ENCODE peak calls at places on chromosomes 2 and 18, in five cellular contexts. P, Z, A, I and Q are unnamed samples.

GRCh38 chr2:6148887-6149286 is 456.7 kb downstream of the SOX11 start:
- DNase-seq in P (no peak), Z (no peak), A (no peak), I (no peak), Q (no peak)

GRCh38 chr18:10197097-10197496 is 257.3 kb upstream of the APCDD1 start:
- DNase-seq in P (no peak), Z (no peak), A (peak), I (no peak), Q (no peak)

GRCh38 chr2:221166283-221166682 is 405.8 kb downstream of the EPHA4 start:
- DNase-seq in P (no peak), Z (no peak), A (no peak), I (no peak), Q (no peak)

GRCh38 chr2:76257802-76258201 is 547.1 kb upstream of the GCFC2 start:
- DNase-seq in P (no peak), Z (no peak), A (no peak), I (no peak), Q (no peak)

GRCh38 chr18:68448736-68449135 is 266.2 kb downstream of the TMX3 start:
- DNase-seq in P (no peak), Z (no peak), A (no peak), I (no peak), Q (no peak)

GRCh38 chr2:96602330-96602823 is 35.7 kb downstream of the KANSL3 start:
- DNase-seq in P (no peak), Z (peak), A (peak), I (peak), Q (no peak)

GRCh38 chr2:236642125-236642524 is 72.5 kb downstream of the ACKR3 start:
- DNase-seq in P (no peak), Z (peak), A (peak), I (no peak), Q (no peak)

GRCh38 chr18:7305416-7305815 is 74.5 kb downstream of the LRRC30 start:
- DNase-seq in P (no peak), Z (no peak), A (no peak), I (no peak), Q (no peak)

GRCh38 chr2:220779918-220780317 is 792.2 kb downstream of the EPHA4 start:
- DNase-seq in P (no peak), Z (no peak), A (no peak), I (no peak), Q (no peak)

GRCh38 chr2:73827018-73827417 is 1.7 kb upstream of the STAMBP start:
- DNase-seq in P (no peak), Z (no peak), A (no peak), I (peak), Q (no peak)

GRCh38 chr2:220221904-220222495 is 594.6 kb downstream of the SLC4A3 start:
- DNase-seq in P (no peak), Z (no peak), A (no peak), I (no peak), Q (no peak)

GRCh38 chr2:55751966-55752365 is 58.3 kb upstream of the PNPT1 start:
- DNase-seq in P (no peak), Z (no peak), A (no peak), I (no peak), Q (no peak)

GRCh38 chr2:65263257-65263656 is 35.6 kb downstream of the ACTR2 start:
- DNase-seq in P (no peak), Z (no peak), A (no peak), I (no peak), Q (no peak)

GRCh38 chr18:59340817-59341216 is 18.2 kb downstream of the LMAN1 start:
- DNase-seq in P (no peak), Z (no peak), A (no peak), I (no peak), Q (no peak)

DNA sequence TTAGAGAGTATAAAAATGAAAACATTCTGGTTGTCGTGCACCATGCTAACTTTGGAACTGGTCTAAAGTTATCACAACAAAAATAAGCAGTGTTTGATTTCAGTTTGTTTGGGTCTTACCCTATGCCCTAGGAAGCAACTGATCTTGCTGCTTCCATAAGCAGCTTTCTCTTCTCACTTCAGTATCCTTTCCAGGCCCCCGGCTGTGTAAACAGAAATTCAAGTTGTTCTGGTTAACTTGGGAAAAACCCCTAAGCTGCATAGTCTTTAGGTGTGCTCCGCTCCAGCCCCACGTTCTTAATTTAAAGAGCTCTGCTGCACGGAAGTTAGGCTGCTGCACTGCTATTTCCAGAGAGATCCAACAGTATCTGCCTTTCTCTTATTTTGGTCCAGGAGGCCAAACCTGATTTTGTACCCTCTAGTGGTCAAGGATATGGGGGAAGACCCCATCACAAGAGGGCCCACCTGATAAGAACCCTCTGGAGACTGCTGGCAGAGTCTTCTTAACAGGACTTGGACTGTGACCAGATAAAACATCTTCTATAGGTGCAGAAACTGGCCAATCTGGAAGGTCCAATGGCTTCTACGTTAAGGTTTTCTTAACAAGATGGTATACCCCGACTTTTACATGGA is 69.1 kb downstream of the FEZ2 start:
- DNase-seq in P (no peak), Z (no peak), A (no peak), I (no peak), Q (no peak)
- TF ChIP-seq CTCF in P (no peak), Z (no peak), A (no peak), I (no peak), Q (no peak)

GRCh38 chr2:207975910-207976309 is 49.4 kb downstream of the PLEKHM3 start:
- DNase-seq in P (no peak), Z (no peak), A (no peak), I (no peak), Q (no peak)
- TF ChIP-seq CTCF in P (no peak), Z (no peak), A (no peak), I (no peak), Q (no peak)

GRCh38 chr2:26001743-26002341 is 19.5 kb upstream of the KIF3C start:
- DNase-seq in P (no peak), Z (peak), A (peak), I (no peak), Q (no peak)

GRCh38 chr2:26008095-26008494 is 25.8 kb upstream of the RAB10 start:
- DNase-seq in P (no peak), Z (no peak), A (no peak), I (no peak), Q (no peak)

GRCh38 chr2:25996844-25997243 is 14.5 kb upstream of the KIF3C start:
- DNase-seq in P (no peak), Z (no peak), A (no peak), I (no peak), Q (no peak)

GRCh38 chr2:26000561-26001211 is 18.4 kb upstream of the KIF3C start:
- DNase-seq in P (no peak), Z (no peak), A (peak), I (no peak), Q (no peak)

DNA sequence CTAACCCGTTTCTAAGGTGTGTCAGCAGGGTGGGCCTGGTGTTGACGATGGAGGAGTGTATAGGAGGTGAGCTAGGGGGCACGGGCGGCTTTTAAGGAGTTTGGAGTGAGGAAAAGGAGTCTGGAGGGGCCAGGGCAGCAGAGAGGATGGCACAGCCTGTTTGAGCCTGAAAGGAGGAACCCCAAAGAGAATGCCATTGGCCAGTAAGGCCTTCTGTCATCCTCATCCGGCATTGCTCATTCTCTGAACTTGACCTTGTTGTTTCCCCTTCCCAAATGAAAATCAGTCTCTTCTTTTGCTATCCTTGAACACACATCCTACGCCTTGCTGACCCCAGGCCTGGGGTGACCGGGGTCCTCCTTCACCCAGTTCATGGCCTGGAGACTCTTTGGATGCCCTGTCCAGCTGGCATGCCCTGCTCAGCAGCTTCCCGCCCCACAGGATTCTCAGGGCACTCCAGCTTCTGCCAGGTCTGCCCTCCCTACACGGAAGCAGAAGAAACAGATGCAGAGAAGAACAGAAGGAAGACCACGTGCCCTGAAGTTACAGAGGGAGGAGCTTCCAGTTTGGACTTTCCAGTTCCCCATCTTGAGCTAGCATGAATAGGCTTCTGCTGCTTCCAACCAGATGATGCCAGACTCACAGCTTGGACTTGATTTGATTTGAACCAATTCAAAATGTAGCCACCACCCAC is 20.5 kb upstream of the KIF3C start:
- DNase-seq in P (no peak), Z (no peak), A (peak), I (no peak), Q (no peak)
- TF ChIP-seq CTCF in P (no peak), Z (no peak), A (no peak), I (no peak), Q (no peak)

GRCh38 chr2:230907361-230908093 is 17.5 kb downstream of the GPR55 start:
- DNase-seq in P (no peak), Z (peak), A (no peak), I (peak), Q (no peak)

GRCh38 chr2:230904856-230905447 is 20.1 kb downstream of the GPR55 start:
- DNase-seq in P (no peak), Z (peak), A (no peak), I (no peak), Q (no peak)

GRCh38 chr2:230903251-230904150 is 21.5 kb downstream of the GPR55 start:
- DNase-seq in P (no peak), Z (peak), A (no peak), I (no peak), Q (no peak)

GRCh38 chr2:230906471-230907230 is 18.4 kb downstream of the GPR55 start:
- DNase-seq in P (no peak), Z (peak), A (no peak), I (no peak), Q (no peak)

DNA sequence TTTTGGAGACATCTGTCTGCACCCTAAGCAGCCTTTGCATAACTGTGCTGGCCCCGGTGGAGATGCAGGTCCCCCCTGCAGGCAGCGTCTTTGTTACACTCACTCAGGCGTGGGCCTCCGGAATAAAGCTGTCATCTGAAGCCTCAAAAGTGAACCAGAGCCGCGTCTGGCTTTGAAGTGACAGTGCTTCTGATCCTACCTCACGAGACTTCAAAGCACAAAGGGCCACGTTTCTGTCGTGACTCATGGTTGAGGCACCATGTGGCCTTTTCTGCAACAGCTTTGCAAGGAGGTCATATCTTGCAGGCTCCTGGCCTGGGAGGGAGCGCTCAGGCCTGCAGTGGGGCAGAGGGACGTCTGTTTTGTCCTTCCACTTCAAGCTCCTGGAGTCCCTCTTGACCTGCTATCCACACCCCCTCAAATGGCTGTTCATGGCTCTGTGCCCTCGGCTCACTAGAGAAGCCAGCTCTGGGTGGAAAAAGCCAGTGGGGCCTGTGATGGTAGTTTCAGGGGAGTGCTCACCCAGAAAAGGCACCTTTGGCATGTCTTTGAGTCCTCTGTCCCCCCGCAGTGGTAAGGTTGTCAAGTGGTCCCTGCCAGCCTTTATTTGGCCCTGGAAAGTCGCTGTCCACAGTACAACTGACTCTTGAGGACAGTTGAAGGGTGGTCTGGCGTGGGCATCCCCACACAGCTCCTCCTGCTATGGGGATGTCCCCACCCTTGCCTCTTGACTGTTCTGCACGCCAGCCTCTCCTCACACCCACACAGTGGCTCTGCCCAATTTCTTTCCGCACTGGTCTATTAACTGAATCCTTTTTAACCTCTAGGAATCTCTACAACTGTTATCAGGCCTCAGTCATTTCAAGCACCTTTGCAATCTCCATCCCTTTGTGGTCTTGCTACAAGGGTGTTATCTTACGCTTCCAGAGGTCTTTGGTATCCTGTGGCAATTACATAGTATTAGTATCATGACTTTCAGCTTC is 19.3 kb downstream of the GPR55 start:
- DNase-seq in P (no peak), Z (peak), A (no peak), I (peak), Q (no peak)
- TF ChIP-seq CTCF in P (no peak), Z (no peak), A (no peak), I (no peak), Q (no peak)

DNA sequence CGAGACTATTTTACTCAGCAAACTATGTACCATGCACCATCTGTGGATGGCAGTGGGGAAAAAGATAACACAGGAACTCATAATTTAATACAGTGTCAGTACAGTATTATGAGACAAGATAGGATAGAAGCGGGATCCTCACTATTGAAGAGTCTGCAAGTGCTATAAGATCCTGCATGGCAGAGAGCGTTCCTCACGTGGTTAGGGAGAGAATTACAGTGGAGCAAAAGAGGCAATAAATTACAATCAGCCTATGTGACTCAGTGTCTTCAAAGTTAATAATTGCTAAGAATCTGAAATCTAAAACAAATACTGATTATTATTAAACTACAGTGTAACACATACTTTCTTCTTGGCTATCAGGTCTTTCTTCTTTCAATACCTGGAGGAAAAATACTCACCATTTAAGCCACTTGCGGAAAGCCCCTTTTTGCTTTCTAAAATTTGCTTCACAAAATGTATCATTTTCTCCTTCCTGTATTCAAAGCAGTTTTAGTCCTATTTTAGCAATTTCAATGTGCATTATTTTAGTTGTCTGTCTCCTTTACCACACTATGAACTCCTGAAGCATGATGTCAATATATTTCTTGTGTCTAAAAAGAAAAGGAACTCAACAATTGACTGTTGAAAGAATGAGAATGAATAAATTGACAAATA is 342.9 kb downstream of the SPAG16 start:
- DNase-seq in P (no peak), Z (no peak), A (no peak), I (no peak), Q (peak)
- TF ChIP-seq CTCF in P (no peak), Z (no peak), A (no peak), I (no peak), Q (no peak)

GRCh38 chr18:75125359-75126331 is 83.3 kb downstream of the PTGR3 start:
- DNase-seq in P (no peak), Z (no peak), A (no peak), I (no peak), Q (no peak)
- TF ChIP-seq CTCF in P (no peak), Z (no peak), A (no peak), I (no peak), Q (no peak)

DNA sequence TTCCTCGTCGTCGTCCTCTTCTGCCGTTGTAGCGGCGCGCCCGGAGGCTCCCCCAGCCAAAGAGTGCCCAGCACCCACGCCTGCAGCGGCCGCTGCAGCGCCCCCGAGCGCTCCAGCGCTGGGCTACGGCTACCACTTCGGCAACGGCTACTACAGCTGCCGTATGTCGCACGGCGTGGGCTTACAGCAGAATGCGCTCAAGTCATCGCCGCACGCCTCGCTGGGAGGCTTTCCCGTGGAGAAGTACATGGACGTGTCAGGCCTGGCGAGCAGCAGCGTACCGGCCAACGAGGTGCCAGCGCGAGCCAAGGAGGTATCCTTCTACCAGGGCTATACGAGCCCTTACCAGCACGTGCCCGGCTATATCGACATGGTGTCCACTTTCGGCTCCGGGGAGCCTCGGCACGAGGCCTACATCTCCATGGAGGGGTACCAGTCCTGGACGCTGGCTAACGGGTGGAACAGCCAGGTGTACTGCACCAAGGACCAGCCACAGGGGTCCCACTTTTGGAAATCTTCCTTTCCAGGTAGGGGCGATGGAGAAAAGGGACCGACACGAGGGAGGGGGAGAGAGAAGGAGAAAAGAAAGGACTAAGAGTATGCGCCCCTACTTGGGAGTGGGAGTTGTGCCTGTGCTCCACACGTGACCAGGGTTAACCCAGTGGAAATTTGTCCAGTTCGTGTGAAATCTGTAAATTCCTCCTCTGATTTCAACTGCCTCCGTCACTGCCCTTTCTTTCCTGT is 796 bp downstream of the HOXD13 start:
- DNase-seq in P (peak), Z (no peak), A (no peak), I (peak), Q (no peak)
- TF ChIP-seq CTCF in P (no peak), Z (no peak), A (no peak), I (peak), Q (peak)